ENCODE peak calls at places on chromosomes 5 and 9, in ten cellular contexts. J, G, K, O, Y, P, N, D, E and U are unnamed samples.

GRCh38 chr5:610744-611730 is 1.1 kb upstream of the CEP72 start:
- DNase-seq in J (no peak), G (no peak), K (no peak), O (no peak), Y (no peak), P (no peak), N (no peak), D (peak), E (no peak), U (no peak)

GRCh38 chr5:151667083-151667482 is 19.6 kb downstream of the SPARC start:
- DNase-seq in J (no peak), G (no peak), K (no peak), O (no peak), Y (no peak), P (no peak), N (peak), D (no peak), E (no peak), U (no peak)

GRCh38 chr9:79989079-79989478 is 417.3 kb downstream of the TLE4 start:
- DNase-seq in J (no peak), G (no peak), K (no peak), O (no peak), Y (no peak), P (no peak), N (no peak), D (no peak), E (no peak), U (no peak)

GRCh38 chr9:96453625-96454024 is 3.7 kb downstream of the HABP4 start:
- DNase-seq in J (no peak), G (no peak), K (no peak), O (peak), Y (no peak), P (no peak), N (peak), D (no peak), E (no peak), U (no peak)

GRCh38 chr5:88486466-88486865 is 217.8 kb upstream of the TMEM161B start:
- DNase-seq in J (no peak), G (no peak), K (no peak), O (peak), Y (no peak), P (no peak), N (no peak), D (no peak), E (no peak), U (no peak)

GRCh38 chr5:78893959-78894676 is 91.0 kb downstream of the ARSB start:
- DNase-seq in J (no peak), G (no peak), K (no peak), O (no peak), Y (no peak), P (peak), N (no peak), D (no peak), E (no peak), U (no peak)

GRCh38 chr5:88785396-88786216 is 97.4 kb downstream of the MEF2C start:
- DNase-seq in J (no peak), G (no peak), K (no peak), O (no peak), Y (no peak), P (no peak), N (peak), D (no peak), E (no peak), U (no peak)

GRCh38 chr5:105899726-105900125 is 1771.0 kb downstream of the EFNA5 start:
- DNase-seq in J (no peak), G (no peak), K (no peak), O (no peak), Y (no peak), P (no peak), N (no peak), D (no peak), E (no peak), U (no peak)

GRCh38 chr9:17021379-17021970 is 113.4 kb upstream of the CNTLN start:
- DNase-seq in J (no peak), G (no peak), K (no peak), O (no peak), Y (no peak), P (no peak), N (peak), D (no peak), E (no peak), U (no peak)

GRCh38 chr9:35001285-35001677 is 11.7 kb downstream of the DNAJB5 start:
- DNase-seq in J (no peak), G (no peak), K (no peak), O (no peak), Y (no peak), P (no peak), N (no peak), D (no peak), E (no peak), U (no peak)

GRCh38 chr5:142206801-142207200 is 98.2 kb downstream of the NDFIP1 start:
- DNase-seq in J (no peak), G (no peak), K (no peak), O (no peak), Y (no peak), P (no peak), N (no peak), D (peak), E (no peak), U (no peak)

GRCh38 chr9:129276486-129277260 is 98.6 kb upstream of the IER5L start:
- DNase-seq in J (no peak), G (no peak), K (no peak), O (no peak), Y (peak), P (no peak), N (no peak), D (peak), E (no peak), U (no peak)

GRCh38 chr9:129330711-129331279 is 152.7 kb upstream of the IER5L start:
- DNase-seq in J (no peak), G (no peak), K (no peak), O (no peak), Y (no peak), P (no peak), N (peak), D (no peak), E (no peak), U (no peak)

GRCh38 chr5:157370967-157371366 is 89.0 kb upstream of the NIPAL4 start:
- DNase-seq in J (no peak), G (no peak), K (no peak), O (peak), Y (no peak), P (no peak), N (no peak), D (no peak), E (no peak), U (no peak)

GRCh38 chr9:1495684-1496083 is 445.5 kb downstream of the DMRT2 start:
- DNase-seq in J (no peak), G (no peak), K (no peak), O (no peak), Y (no peak), P (no peak), N (no peak), D (no peak), E (no peak), U (no peak)